ENCODE peak calls at places on chromosomes 11 and 22, in seven cellular contexts. One of them, this sample, is unnamed.

GRCh38 chr22:42887523-42888507 is 30.7 kb upstream of the ARFGAP3 start:
- DNase-seq in body of pancreas: peak; percentile 91
- DNase-seq in endodermal cell: no peak
- DNase-seq in IMR-90: no peak
- DNase-seq in transverse colon: peak; percentile 87
- DNase-seq in kidney epithelial cell: peak; percentile 77
- DNase-seq in upper lobe of right lung: peak; percentile 80
- DNase-seq in this sample: no peak

GRCh38 chr11:68525320-68525719 is 64.8 kb downstream of the PPP6R3 start:
- DNase-seq in body of pancreas: no peak
- DNase-seq in endodermal cell: no peak
- DNase-seq in IMR-90: no peak
- DNase-seq in transverse colon: no peak
- DNase-seq in kidney epithelial cell: no peak
- DNase-seq in upper lobe of right lung: no peak
- DNase-seq in this sample: no peak

GRCh38 chr11:94597896-94598295 is 30.7 kb downstream of the PIWIL4 start:
- DNase-seq in body of pancreas: peak; percentile 23
- DNase-seq in endodermal cell: no peak
- DNase-seq in IMR-90: peak; percentile 17
- DNase-seq in transverse colon: no peak
- DNase-seq in kidney epithelial cell: no peak
- DNase-seq in upper lobe of right lung: no peak
- DNase-seq in this sample: peak; percentile 8

GRCh38 chr22:37017356-37017755 is 1.9 kb downstream of the TST start:
- DNase-seq in body of pancreas: peak; percentile 55
- DNase-seq in endodermal cell: no peak
- DNase-seq in IMR-90: no peak
- DNase-seq in transverse colon: no peak
- DNase-seq in kidney epithelial cell: no peak
- DNase-seq in upper lobe of right lung: no peak
- DNase-seq in this sample: no peak

GRCh38 chr22:44357962-44358553 is 45.3 kb upstream of the SHISAL1 start:
- DNase-seq in body of pancreas: peak; percentile 19
- DNase-seq in endodermal cell: peak; percentile 43
- DNase-seq in IMR-90: peak; percentile 24
- DNase-seq in transverse colon: peak; percentile 19
- DNase-seq in kidney epithelial cell: no peak
- DNase-seq in upper lobe of right lung: peak; percentile 59
- DNase-seq in this sample: no peak

GRCh38 chr11:8207080-8208000 is 38.5 kb upstream of the RIC3 start:
- DNase-seq in body of pancreas: no peak
- DNase-seq in endodermal cell: peak; percentile 57
- DNase-seq in IMR-90: peak; percentile 22
- DNase-seq in transverse colon: no peak
- DNase-seq in kidney epithelial cell: no peak
- DNase-seq in upper lobe of right lung: no peak
- DNase-seq in this sample: no peak

GRCh38 chr22:38110863-38111852 is 674 bp upstream of the BAIAP2L2 start:
- DNase-seq in body of pancreas: no peak
- DNase-seq in endodermal cell: peak; percentile 80
- DNase-seq in IMR-90: no peak
- DNase-seq in transverse colon: peak; percentile 81
- DNase-seq in kidney epithelial cell: peak; percentile 29
- DNase-seq in upper lobe of right lung: no peak
- DNase-seq in this sample: no peak

GRCh38 chr11:68149417-68149816 is 28.2 kb upstream of the CHKA start:
- DNase-seq in body of pancreas: no peak
- DNase-seq in endodermal cell: no peak
- DNase-seq in IMR-90: no peak
- DNase-seq in transverse colon: no peak
- DNase-seq in kidney epithelial cell: no peak
- DNase-seq in upper lobe of right lung: no peak
- DNase-seq in this sample: no peak

GRCh38 chr11:120884290-120885020 is 139.4 kb upstream of the TBCEL start:
- DNase-seq in body of pancreas: no peak
- DNase-seq in endodermal cell: peak; percentile 62
- DNase-seq in IMR-90: no peak
- DNase-seq in transverse colon: no peak
- DNase-seq in kidney epithelial cell: no peak
- DNase-seq in upper lobe of right lung: no peak
- DNase-seq in this sample: no peak

GRCh38 chr11:108802492-108802891 is 137.6 kb downstream of the DDX10 start:
- DNase-seq in body of pancreas: no peak
- DNase-seq in endodermal cell: no peak
- DNase-seq in IMR-90: no peak
- DNase-seq in transverse colon: no peak
- DNase-seq in kidney epithelial cell: no peak
- DNase-seq in upper lobe of right lung: no peak
- DNase-seq in this sample: no peak

GRCh38 chr11:47354913-47355282 is 2.4 kb upstream of the MYBPC3 start:
- DNase-seq in body of pancreas: no peak
- DNase-seq in endodermal cell: no peak
- DNase-seq in IMR-90: no peak
- DNase-seq in transverse colon: no peak
- DNase-seq in kidney epithelial cell: no peak
- DNase-seq in upper lobe of right lung: no peak
- DNase-seq in this sample: no peak

GRCh38 chr11:64844330-64845124 is at the start of gene CDC42BPG:
- DNase-seq in body of pancreas: peak; percentile 96
- DNase-seq in endodermal cell: peak; percentile 96
- DNase-seq in IMR-90: peak; percentile 46
- DNase-seq in transverse colon: peak; percentile 91
- DNase-seq in kidney epithelial cell: no peak
- DNase-seq in upper lobe of right lung: peak; percentile 94
- DNase-seq in this sample: peak; percentile 55

GRCh38 chr11:23336961-23337360 is 476.7 kb upstream of the CCDC179 start:
- DNase-seq in body of pancreas: no peak
- DNase-seq in endodermal cell: no peak
- DNase-seq in IMR-90: peak; percentile 33
- DNase-seq in transverse colon: no peak
- DNase-seq in kidney epithelial cell: no peak
- DNase-seq in upper lobe of right lung: no peak
- DNase-seq in this sample: no peak

GRCh38 chr11:4480577-4481539 is 1.6 kb upstream of the OR52K1 start:
- DNase-seq in body of pancreas: no peak
- DNase-seq in endodermal cell: no peak
- DNase-seq in IMR-90: no peak
- DNase-seq in transverse colon: no peak
- DNase-seq in kidney epithelial cell: no peak
- DNase-seq in upper lobe of right lung: no peak
- DNase-seq in this sample: peak; percentile 90

GRCh38 chr11:23732026-23732425 is 764.8 kb upstream of the LUZP2 start:
- DNase-seq in body of pancreas: no peak
- DNase-seq in endodermal cell: no peak
- DNase-seq in IMR-90: peak; percentile 65
- DNase-seq in transverse colon: no peak
- DNase-seq in kidney epithelial cell: peak; percentile 10
- DNase-seq in upper lobe of right lung: no peak
- DNase-seq in this sample: no peak

GRCh38 chr11:23217072-23217471 is 356.8 kb upstream of the CCDC179 start:
- DNase-seq in body of pancreas: no peak
- DNase-seq in endodermal cell: no peak
- DNase-seq in IMR-90: no peak
- DNase-seq in transverse colon: no peak
- DNase-seq in kidney epithelial cell: no peak
- DNase-seq in upper lobe of right lung: no peak
- DNase-seq in this sample: no peak

GRCh38 chr11:27183672-27184457 is 143.2 kb downstream of the BBOX1 start:
- DNase-seq in body of pancreas: peak; percentile 74
- DNase-seq in endodermal cell: peak; percentile 72
- DNase-seq in IMR-90: peak; percentile 72
- DNase-seq in transverse colon: peak; percentile 56
- DNase-seq in kidney epithelial cell: no peak
- DNase-seq in upper lobe of right lung: no peak
- DNase-seq in this sample: peak; percentile 59

GRCh38 chr11:97937501-97937900 is 1083.2 kb upstream of the CNTN5 start:
- DNase-seq in body of pancreas: no peak
- DNase-seq in endodermal cell: no peak
- DNase-seq in IMR-90: peak; percentile 46
- DNase-seq in transverse colon: no peak
- DNase-seq in kidney epithelial cell: peak; percentile 14
- DNase-seq in upper lobe of right lung: no peak
- DNase-seq in this sample: no peak

GRCh38 chr11:132357811-132358572 is 987.6 kb downstream of the NTM start:
- DNase-seq in body of pancreas: no peak
- DNase-seq in endodermal cell: no peak
- DNase-seq in IMR-90: no peak
- DNase-seq in transverse colon: no peak
- DNase-seq in kidney epithelial cell: no peak
- DNase-seq in upper lobe of right lung: no peak
- DNase-seq in this sample: no peak

GRCh38 chr22:44671742-44672141 is 30.3 kb upstream of the PRR5 start:
- DNase-seq in body of pancreas: no peak
- DNase-seq in endodermal cell: no peak
- DNase-seq in IMR-90: peak; percentile 83
- DNase-seq in transverse colon: no peak
- DNase-seq in kidney epithelial cell: peak; percentile 28
- DNase-seq in upper lobe of right lung: no peak
- DNase-seq in this sample: peak; percentile 72

GRCh38 chr22:25930710-25931353 is 188.8 kb downstream of the MYO18B start:
- DNase-seq in body of pancreas: peak; percentile 43
- DNase-seq in endodermal cell: peak; percentile 49
- DNase-seq in IMR-90: no peak
- DNase-seq in transverse colon: no peak
- DNase-seq in kidney epithelial cell: no peak
- DNase-seq in upper lobe of right lung: no peak
- DNase-seq in this sample: no peak
- H3K27me3 ChIP-seq in body of pancreas: no peaks in the 10 kb centered on the region
- H3K27me3 ChIP-seq in endodermal cell: no peaks in the 10 kb centered on the region
- H3K27me3 ChIP-seq in IMR-90: no peaks in the 10 kb centered on the region
- H3K27me3 ChIP-seq in transverse colon: peaks cover 4% of the 10 kb centered on the region
- H3K27me3 ChIP-seq in kidney epithelial cell: no peaks in the 10 kb centered on the region
- H3K27me3 ChIP-seq in upper lobe of right lung: peaks cover 8% of the 10 kb centered on the region
- H3K27me3 ChIP-seq in this sample: no peaks in the 10 kb centered on the region

GRCh38 chr11:134830312-134830711 is 418.3 kb upstream of the B3GAT1 start:
- DNase-seq in body of pancreas: no peak
- DNase-seq in endodermal cell: no peak
- DNase-seq in IMR-90: no peak
- DNase-seq in transverse colon: no peak
- DNase-seq in kidney epithelial cell: no peak
- DNase-seq in upper lobe of right lung: no peak
- DNase-seq in this sample: no peak
- TF ChIP-seq CTCF in body of pancreas: no peak
- TF ChIP-seq CTCF in endodermal cell: no peak
- TF ChIP-seq CTCF in IMR-90: no peak
- TF ChIP-seq CTCF in transverse colon: no peak
- TF ChIP-seq CTCF in kidney epithelial cell: no peak
- TF ChIP-seq CTCF in upper lobe of right lung: no peak
- TF ChIP-seq CTCF in this sample: no peak

GRCh38 chr11:75240381-75241035 is at the start of gene TPBGL:
- DNase-seq in body of pancreas: no peak
- DNase-seq in endodermal cell: peak; percentile 81
- DNase-seq in IMR-90: no peak
- DNase-seq in transverse colon: no peak
- DNase-seq in kidney epithelial cell: no peak
- DNase-seq in upper lobe of right lung: peak; percentile 66
- DNase-seq in this sample: no peak

GRCh38 chr11:75238595-75239245 is 1.9 kb upstream of the TPBGL start:
- DNase-seq in body of pancreas: no peak
- DNase-seq in endodermal cell: peak; percentile 38
- DNase-seq in IMR-90: no peak
- DNase-seq in transverse colon: no peak
- DNase-seq in kidney epithelial cell: no peak
- DNase-seq in upper lobe of right lung: no peak
- DNase-seq in this sample: no peak

GRCh38 chr11:75241036-75241905 is 697 bp downstream of the TPBGL start:
- DNase-seq in body of pancreas: peak; percentile 88
- DNase-seq in endodermal cell: peak; percentile 97
- DNase-seq in IMR-90: peak; percentile 80
- DNase-seq in transverse colon: peak; percentile 87
- DNase-seq in kidney epithelial cell: peak; percentile 39
- DNase-seq in upper lobe of right lung: peak; percentile 93
- DNase-seq in this sample: peak; percentile 72

GRCh38 chr11:75241906-75242644 is 1.5 kb downstream of the TPBGL start:
- DNase-seq in body of pancreas: no peak
- DNase-seq in endodermal cell: no peak
- DNase-seq in IMR-90: no peak
- DNase-seq in transverse colon: no peak
- DNase-seq in kidney epithelial cell: no peak
- DNase-seq in upper lobe of right lung: no peak
- DNase-seq in this sample: no peak

DNA sequence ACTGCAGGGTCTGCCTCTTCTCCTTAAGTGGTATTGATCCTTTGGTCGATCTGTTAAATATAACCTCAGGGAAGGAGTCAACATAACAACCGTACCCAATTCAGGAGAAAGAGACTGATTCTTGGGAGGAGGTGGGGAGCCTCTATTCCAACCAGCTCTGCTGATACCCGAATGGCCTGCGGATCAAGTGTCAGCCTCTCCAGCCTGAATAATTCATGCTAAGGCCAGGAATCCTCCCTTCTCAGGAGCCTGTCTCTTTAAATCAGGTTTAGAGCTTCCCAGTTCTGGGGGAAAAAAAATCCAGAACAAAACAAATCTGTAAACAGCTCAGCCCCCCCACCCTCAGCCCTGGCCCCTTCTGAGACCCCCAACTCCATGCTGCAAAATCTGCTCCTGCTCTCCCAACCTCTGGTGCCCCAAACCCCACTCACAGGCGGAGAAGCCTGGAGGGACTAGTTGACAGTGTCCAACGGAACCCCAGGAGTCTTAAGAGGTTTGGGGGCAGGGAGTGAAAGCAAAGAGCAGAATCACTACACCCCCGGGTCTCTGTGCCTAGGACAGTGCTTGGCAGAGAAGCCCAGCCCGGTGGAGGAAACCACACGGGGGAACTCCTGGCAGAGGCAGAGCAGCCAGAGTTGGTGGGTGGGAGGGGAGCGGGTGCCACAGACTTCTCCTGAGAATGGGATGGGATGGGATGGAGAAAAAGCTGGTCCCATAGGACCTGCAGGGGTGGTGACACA is 853 bp upstream of the TPBGL start:
- DNase-seq in body of pancreas: no peak
- DNase-seq in endodermal cell: peak; percentile 56
- DNase-seq in IMR-90: no peak
- DNase-seq in transverse colon: no peak
- DNase-seq in kidney epithelial cell: no peak
- DNase-seq in upper lobe of right lung: no peak
- DNase-seq in this sample: no peak
- H3K27me3 ChIP-seq in body of pancreas: no peaks in the 10 kb centered on the region
- H3K27me3 ChIP-seq in endodermal cell: peaks cover 74% of the 10 kb centered on the region
- H3K27me3 ChIP-seq in IMR-90: peaks cover 76% of the 10 kb centered on the region
- H3K27me3 ChIP-seq in transverse colon: peaks cover 57% of the 10 kb centered on the region
- H3K27me3 ChIP-seq in kidney epithelial cell: peaks cover 62% of the 10 kb centered on the region
- H3K27me3 ChIP-seq in upper lobe of right lung: peaks cover 44% of the 10 kb centered on the region
- H3K27me3 ChIP-seq in this sample: peaks cover 25% of the 10 kb centered on the region

DNA sequence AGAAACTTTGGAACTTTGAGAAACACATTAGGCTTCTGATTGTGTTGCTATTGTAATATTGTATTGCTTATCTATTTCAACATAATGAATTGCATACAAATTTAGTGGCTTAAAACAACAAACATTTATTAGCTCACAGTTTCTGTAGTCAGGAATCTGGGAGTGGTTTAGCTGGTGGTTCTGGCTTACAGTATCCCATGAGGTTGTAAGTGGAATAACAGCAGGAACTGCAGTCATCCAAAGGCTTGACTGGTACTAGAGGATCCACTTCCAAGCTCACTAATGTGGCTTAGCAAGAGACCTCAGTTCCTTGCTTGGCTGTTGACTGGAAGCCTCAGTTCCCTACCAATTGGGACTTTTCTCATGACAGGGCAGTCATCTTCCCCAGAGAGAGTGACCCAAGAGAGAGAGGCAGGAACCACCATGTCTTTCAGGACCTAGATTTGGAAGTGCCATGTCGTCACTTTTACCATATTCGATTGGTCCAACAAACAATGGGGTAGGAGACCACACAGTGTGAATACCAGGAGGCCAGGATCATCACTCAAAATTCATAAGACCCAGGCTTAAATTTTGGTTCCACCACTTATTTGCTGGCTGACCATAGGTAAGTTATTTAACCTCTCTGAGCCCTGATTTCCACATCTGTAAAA is 27.1 kb upstream of the RASSF10 start:
- DNase-seq in body of pancreas: no peak
- DNase-seq in endodermal cell: no peak
- DNase-seq in IMR-90: peak; percentile 4
- DNase-seq in transverse colon: no peak
- DNase-seq in kidney epithelial cell: no peak
- DNase-seq in upper lobe of right lung: no peak
- DNase-seq in this sample: peak; percentile 37
- TF ChIP-seq CTCF in body of pancreas: no peak
- TF ChIP-seq CTCF in endodermal cell: peak; percentile 59
- TF ChIP-seq CTCF in IMR-90: no peak
- TF ChIP-seq CTCF in transverse colon: no peak
- TF ChIP-seq CTCF in kidney epithelial cell: no peak
- TF ChIP-seq CTCF in upper lobe of right lung: no peak
- TF ChIP-seq CTCF in this sample: peak; percentile 10